ENCODE peak calls at places on chromosome 14, in ten cellular contexts. I is ovary, T is brain microvascular endothelial cell, H is fibroblast of villous mesenchyme, P is cardiac fibroblast, R is HCT116, S is aorta, B is lower lobe of right lung, C is astrocyte of the spinal cord, G is prostate gland. Y is an unnamed sample.

GRCh38 chr14:106879241-106879640 is 1352.9 kb downstream of the TMEM121 start:
- DNase-seq in I (peak), T (no peak), H (no peak), P (no peak), R (peak), S (no peak), B (peak), C (no peak), G (no peak), Y (peak)

GRCh38 chr14:71441142-71441541 is 491.1 kb upstream of the RGS6 start:
- DNase-seq in I (no peak), T (no peak), H (no peak), P (no peak), R (no peak), S (no peak), B (no peak), C (no peak), G (no peak), Y (no peak)

GRCh38 chr14:65709576-65709975 is 297.0 kb downstream of the FUT8 start:
- DNase-seq in I (no peak), T (no peak), H (no peak), P (peak), R (no peak), S (no peak), B (no peak), C (no peak), G (no peak), Y (no peak)

GRCh38 chr14:78157855-78158436 is 12.2 kb upstream of the NRXN3 start:
- DNase-seq in I (no peak), T (no peak), H (peak), P (peak), R (no peak), S (no peak), B (no peak), C (peak), G (no peak), Y (no peak)

GRCh38 chr14:100906420-100906819 is 2.9 kb upstream of the RTL1 start:
- DNase-seq in I (peak), T (no peak), H (no peak), P (no peak), R (no peak), S (peak), B (peak), C (no peak), G (no peak), Y (no peak)

GRCh38 chr14:85471156-85471555 is 58.8 kb upstream of the FLRT2 start:
- DNase-seq in I (no peak), T (peak), H (peak), P (peak), R (no peak), S (no peak), B (no peak), C (peak), G (no peak), Y (no peak)

GRCh38 chr14:104851896-104852663 is 13.0 kb upstream of the CEP170B start:
- DNase-seq in I (peak), T (no peak), H (no peak), P (no peak), R (no peak), S (peak), B (no peak), C (no peak), G (no peak), Y (peak)

GRCh38 chr14:105415481-105416428 is 3.9 kb upstream of the MTA1 start:
- DNase-seq in I (no peak), T (no peak), H (no peak), P (no peak), R (no peak), S (no peak), B (no peak), C (no peak), G (no peak), Y (peak)

GRCh38 chr14:32666310-32666709 is 272.4 kb upstream of the NPAS3 start:
- DNase-seq in I (no peak), T (no peak), H (no peak), P (no peak), R (no peak), S (no peak), B (no peak), C (no peak), G (no peak), Y (no peak)

GRCh38 chr14:67253076-67253635 is 11.9 kb downstream of the PALS1 start:
- DNase-seq in I (no peak), T (no peak), H (no peak), P (no peak), R (no peak), S (no peak), B (no peak), C (no peak), G (no peak), Y (no peak)

GRCh38 chr14:91159182-91159581 is 45.3 kb downstream of the DGLUCY start:
- DNase-seq in I (no peak), T (no peak), H (no peak), P (no peak), R (no peak), S (no peak), B (peak), C (no peak), G (no peak), Y (no peak)

GRCh38 chr14:26370118-26370517 is 227.7 kb downstream of the NOVA1 start:
- DNase-seq in I (no peak), T (no peak), H (no peak), P (peak), R (no peak), S (no peak), B (no peak), C (peak), G (no peak), Y (no peak)

GRCh38 chr14:71586131-71586893 is 345.9 kb upstream of the RGS6 start:
- DNase-seq in I (no peak), T (no peak), H (peak), P (peak), R (no peak), S (no peak), B (no peak), C (peak), G (no peak), Y (no peak)

GRCh38 chr14:103825103-103825502 is 22.3 kb downstream of the PPP1R13B start:
- DNase-seq in I (no peak), T (no peak), H (no peak), P (no peak), R (no peak), S (no peak), B (no peak), C (no peak), G (no peak), Y (no peak)

GRCh38 chr14:94599656-94600004 is 12.6 kb upstream of the SERPINA3 start:
- DNase-seq in I (peak), T (peak), H (no peak), P (peak), R (no peak), S (peak), B (no peak), C (no peak), G (no peak), Y (no peak)

GRCh38 chr14:63383776-63384367 is 65.1 kb upstream of the GPHB5 start:
- DNase-seq in I (no peak), T (no peak), H (no peak), P (no peak), R (no peak), S (no peak), B (no peak), C (no peak), G (no peak), Y (no peak)

GRCh38 chr14:76904100-76904739 is 78.0 kb downstream of the LRRC74A start:
- DNase-seq in I (peak), T (peak), H (peak), P (peak), R (no peak), S (peak), B (no peak), C (peak), G (no peak), Y (peak)

GRCh38 chr14:43165651-43166050 is 1341.4 kb downstream of the FSCB start:
- DNase-seq in I (no peak), T (no peak), H (peak), P (peak), R (no peak), S (no peak), B (no peak), C (no peak), G (no peak), Y (no peak)

GRCh38 chr14:101181717-101182313 is 278.3 kb upstream of the RTL1 start:
- DNase-seq in I (peak), T (no peak), H (no peak), P (no peak), R (no peak), S (no peak), B (no peak), C (no peak), G (no peak), Y (no peak)

GRCh38 chr14:57725399-57726077 is 140.4 kb downstream of the SLC35F4 start:
- DNase-seq in I (no peak), T (peak), H (peak), P (peak), R (peak), S (no peak), B (no peak), C (peak), G (no peak), Y (no peak)

GRCh38 chr14:96215845-96216244 is 11.2 kb downstream of the BDKRB2 start:
- DNase-seq in I (no peak), T (no peak), H (no peak), P (no peak), R (no peak), S (no peak), B (no peak), C (no peak), G (no peak), Y (no peak)

GRCh38 chr14:80055912-80056801 is 155.1 kb downstream of the DIO2 start:
- DNase-seq in I (peak), T (peak), H (peak), P (peak), R (no peak), S (no peak), B (no peak), C (peak), G (peak), Y (no peak)

GRCh38 chr14:69687963-69688649 is 76.7 kb downstream of the SUSD6 start:
- DNase-seq in I (no peak), T (no peak), H (no peak), P (no peak), R (no peak), S (no peak), B (no peak), C (no peak), G (no peak), Y (no peak)

GRCh38 chr14:75176142-75176820 is at the start of gene TMED10:
- DNase-seq in I (peak), T (peak), H (peak), P (peak), R (peak), S (peak), B (peak), C (peak), G (peak), Y (peak)

GRCh38 chr14:30935445-30935844 is 61.1 kb downstream of the COCH start:
- DNase-seq in I (no peak), T (no peak), H (no peak), P (no peak), R (no peak), S (no peak), B (no peak), C (no peak), G (no peak), Y (no peak)

GRCh38 chr14:74913986-74914573 is 9.0 kb downstream of the RPS6KL1 start:
- DNase-seq in I (peak), T (peak), H (peak), P (peak), R (peak), S (peak), B (no peak), C (peak), G (peak), Y (peak)

GRCh38 chr14:103052407-103052806 is 4.9 kb downstream of the CDC42BPB start:
- DNase-seq in I (no peak), T (no peak), H (no peak), P (no peak), R (no peak), S (no peak), B (peak), C (no peak), G (no peak), Y (no peak)

GRCh38 chr14:72745991-72746980 is 147.6 kb downstream of the DPF3 start:
- DNase-seq in I (no peak), T (peak), H (peak), P (peak), R (no peak), S (no peak), B (no peak), C (peak), G (peak), Y (peak)

GRCh38 chr14:81273521-81273920 is 52.8 kb upstream of the GTF2A1 start:
- DNase-seq in I (peak), T (no peak), H (no peak), P (no peak), R (no peak), S (no peak), B (no peak), C (no peak), G (no peak), Y (peak)

GRCh38 chr14:57871487-57872080 is 5.7 kb upstream of the SLC35F4 start:
- DNase-seq in I (no peak), T (peak), H (peak), P (peak), R (peak), S (no peak), B (no peak), C (peak), G (no peak), Y (peak)

GRCh38 chr14:69808919-69809808 is 12.1 kb upstream of the SLC10A1 start:
- DNase-seq in I (no peak), T (no peak), H (no peak), P (no peak), R (no peak), S (no peak), B (no peak), C (no peak), G (no peak), Y (no peak)

GRCh38 chr14:96164861-96165490 is 39.7 kb upstream of the BDKRB2 start:
- DNase-seq in I (no peak), T (no peak), H (peak), P (no peak), R (no peak), S (no peak), B (no peak), C (no peak), G (no peak), Y (no peak)

GRCh38 chr14:70753518-70753953 is 55.8 kb downstream of the MAP3K9 start:
- DNase-seq in I (no peak), T (no peak), H (no peak), P (no peak), R (no peak), S (no peak), B (peak), C (no peak), G (no peak), Y (no peak)

DNA sequence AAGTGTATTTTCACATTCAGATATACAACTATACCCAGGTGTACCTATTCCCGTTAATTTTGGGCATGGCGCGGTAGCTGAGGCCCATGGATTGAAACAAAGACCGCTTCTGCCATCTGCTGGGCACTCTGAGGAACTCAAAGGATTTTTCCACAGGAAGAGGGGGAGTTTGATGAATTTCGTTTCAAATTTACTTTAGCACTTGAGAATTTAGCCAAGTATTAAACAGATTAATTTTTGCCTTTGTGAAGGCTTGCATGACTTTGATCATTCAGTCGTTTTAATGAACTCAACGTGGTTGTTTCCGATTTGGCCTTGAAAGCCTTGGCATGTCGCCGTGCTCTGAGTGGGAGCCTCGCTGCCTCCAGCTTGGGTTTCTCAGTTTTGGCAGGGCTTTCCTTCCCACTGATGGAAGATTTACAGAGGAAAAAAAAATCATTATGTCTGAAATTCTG is 153.2 kb upstream of the DDHD1 start:
- DNase-seq in I (peak), T (peak), H (peak), P (peak), R (peak), S (peak), B (no peak), C (peak), G (peak), Y (peak)
- H3K4me3 ChIP-seq in I (peak), T (peak), H (peak), P (peak), R (no peak), S (peak), B (peak), C (peak), G (peak), Y (peak)

GRCh38 chr14:60163741-60164140 is 1.5 kb downstream of the DHRS7 start:
- DNase-seq in I (no peak), T (no peak), H (no peak), P (no peak), R (no peak), S (no peak), B (no peak), C (no peak), G (no peak), Y (no peak)
- H3K4me3 ChIP-seq in I (peak), T (no peak), H (peak), P (no peak), R (peak), S (peak), B (no peak), C (peak), G (peak), Y (peak)

GRCh38 chr14:99077076-99077843 is 194.7 kb downstream of the BCL11B start:
- DNase-seq in I (no peak), T (no peak), H (no peak), P (no peak), R (no peak), S (no peak), B (no peak), C (no peak), G (no peak), Y (no peak)

GRCh38 chr14:99072956-99073355 is 199.0 kb downstream of the BCL11B start:
- DNase-seq in I (no peak), T (no peak), H (no peak), P (no peak), R (no peak), S (no peak), B (no peak), C (no peak), G (no peak), Y (no peak)

GRCh38 chr14:99075771-99076370 is 196.1 kb downstream of the BCL11B start:
- DNase-seq in I (no peak), T (no peak), H (no peak), P (no peak), R (no peak), S (no peak), B (no peak), C (no peak), G (no peak), Y (no peak)

GRCh38 chr14:99073401-99073800 is 198.6 kb downstream of the BCL11B start:
- DNase-seq in I (no peak), T (no peak), H (no peak), P (no peak), R (no peak), S (no peak), B (no peak), C (no peak), G (no peak), Y (no peak)

DNA sequence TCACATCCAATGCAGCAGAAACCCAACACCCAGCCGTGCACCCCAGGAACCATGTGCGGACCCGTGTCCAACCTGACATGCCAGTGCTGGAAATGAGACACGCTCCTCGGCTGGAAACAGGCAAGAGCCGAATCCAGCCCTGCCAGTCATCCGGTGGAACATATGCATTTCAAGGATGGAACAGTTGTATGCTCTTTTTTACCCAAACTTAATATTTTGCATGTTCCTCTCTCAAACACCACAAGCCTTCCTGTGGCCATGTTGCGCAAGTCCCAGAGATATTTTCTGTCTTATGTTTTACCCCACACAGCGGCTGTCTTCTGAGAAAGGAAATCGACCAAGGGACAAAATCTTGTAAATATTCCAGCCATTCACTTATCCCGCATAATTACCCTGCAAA is 196.9 kb downstream of the BCL11B start:
- DNase-seq in I (no peak), T (no peak), H (no peak), P (no peak), R (no peak), S (no peak), B (no peak), C (no peak), G (no peak), Y (no peak)
- H3K4me3 ChIP-seq in I (no peak), T (no peak), H (no peak), P (no peak), R (no peak), S (no peak), B (no peak), C (no peak), G (no peak), Y (no peak)

DNA sequence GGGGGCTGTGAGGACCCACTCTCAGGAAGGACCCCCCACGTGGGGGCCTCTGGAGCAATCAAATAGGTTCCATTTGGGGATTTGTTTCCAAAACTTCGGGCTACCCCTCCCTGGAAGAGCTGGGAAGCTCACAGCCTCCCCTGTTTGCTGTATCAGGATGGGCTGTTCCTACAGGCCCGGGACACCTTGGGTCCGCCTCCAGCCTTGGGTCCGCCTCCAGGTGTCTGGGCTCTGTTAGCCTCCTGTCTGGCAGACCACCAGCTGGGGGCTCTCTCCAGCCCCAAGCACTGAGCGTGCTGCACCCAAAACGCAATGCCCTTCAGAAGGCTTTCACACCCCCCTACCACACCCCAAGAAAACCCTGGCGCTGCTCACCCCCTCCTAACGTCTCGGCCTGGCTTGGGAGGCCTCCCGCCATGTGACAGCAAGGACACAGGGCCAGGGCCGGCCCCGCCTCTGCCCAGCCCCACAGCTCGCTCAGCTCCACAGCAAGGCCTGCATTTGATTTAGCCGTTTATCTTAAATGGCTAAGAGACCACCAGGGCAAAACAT is 40.1 kb downstream of the BCL11B start:
- DNase-seq in I (peak), T (no peak), H (no peak), P (no peak), R (peak), S (peak), B (peak), C (no peak), G (no peak), Y (no peak)
- H3K4me3 ChIP-seq in I (no peak), T (no peak), H (no peak), P (no peak), R (no peak), S (no peak), B (no peak), C (no peak), G (no peak), Y (no peak)